ENCODE peak calls at places on chromosome 2, in five cellular contexts. J is omental fat pad; P is activated CD8-positive, alpha-beta T cell treated with anti-CD3 and anti-CD28 coated beads, Interleukin-2, amount 10 ng/mL, durations not matched to agents 7 days and 5 days; A is smooth muscle cell of the brain vasculature; S is mammary epithelial cell. E is an unnamed sample.

GRCh38 chr2:169015943-169016342 is 15.2 kb downstream of the ABCB11 start:
- DNase-seq in J (no peak), P (no peak), A (no peak), S (no peak), E (no peak)

GRCh38 chr2:163834221-163834620 is 98.4 kb upstream of the FIGN start:
- DNase-seq in J (no peak), P (no peak), A (no peak), S (no peak), E (no peak)

GRCh38 chr2:38146917-38147307 is 71.0 kb upstream of the CYP1B1 start:
- DNase-seq in J (peak), P (no peak), A (peak), S (peak), E (no peak)

GRCh38 chr2:98519156-98519555 is 74.5 kb downstream of the INPP4A start:
- DNase-seq in J (no peak), P (no peak), A (no peak), S (no peak), E (no peak)

GRCh38 chr2:133072837-133073694 is 403.1 kb upstream of the LYPD1 start:
- DNase-seq in J (no peak), P (no peak), A (no peak), S (peak), E (no peak)

GRCh38 chr2:26913599-26914285 is 56.7 kb upstream of the MAPRE3 start:
- DNase-seq in J (no peak), P (no peak), A (no peak), S (no peak), E (no peak)

GRCh38 chr2:191412353-191412752 is 167.1 kb downstream of the MYO1B start:
- DNase-seq in J (no peak), P (no peak), A (no peak), S (no peak), E (no peak)

GRCh38 chr2:96241901-96242611 is 23.7 kb downstream of the TMEM127 start:
- DNase-seq in J (no peak), P (peak), A (no peak), S (peak), E (peak)

GRCh38 chr2:5720426-5720825 is 28.2 kb downstream of the SOX11 start:
- DNase-seq in J (no peak), P (no peak), A (no peak), S (no peak), E (no peak)